ENCODE peak calls at places on chromosomes 12 and 14, in five cellular contexts. One of them, this sample, is unnamed.

GRCh38 chr14:65403231-65403630 is 9.3 kb upstream of the FUT8 start:
- DNase-seq in pons: no peak
- DNase-seq in transverse colon: no peak
- DNase-seq in tibial artery: no peak
- DNase-seq in adrenal gland: no peak
- DNase-seq in this sample: no peak

GRCh38 chr14:74545386-74545785 is 51.8 kb downstream of the ISCA2 start:
- DNase-seq in adrenal gland: no peak
- DNase-seq in tibial artery: no peak
- DNase-seq in pons: no peak
- DNase-seq in transverse colon: no peak
- DNase-seq in this sample: no peak

GRCh38 chr14:36105401-36105800 is 71.1 kb downstream of the PTCSC3 start:
- DNase-seq in transverse colon: no peak
- DNase-seq in tibial artery: no peak
- DNase-seq in pons: no peak
- DNase-seq in adrenal gland: no peak
- DNase-seq in this sample: no peak

GRCh38 chr12:92073123-92073522 is 72.5 kb downstream of the BTG1 start:
- DNase-seq in tibial artery: no peak
- DNase-seq in adrenal gland: no peak
- DNase-seq in pons: no peak
- DNase-seq in transverse colon: no peak
- DNase-seq in this sample: no peak

GRCh38 chr12:48126953-48127630 is 7.9 kb downstream of the PFKM start:
- DNase-seq in tibial artery: no peak
- DNase-seq in transverse colon: no peak
- DNase-seq in pons: no peak
- DNase-seq in adrenal gland: no peak
- DNase-seq in this sample: no peak

GRCh38 chr14:51211149-51211548 is 28.9 kb upstream of the TMX1 start:
- DNase-seq in tibial artery: no peak
- DNase-seq in transverse colon: no peak
- DNase-seq in pons: no peak
- DNase-seq in adrenal gland: no peak
- DNase-seq in this sample: no peak

GRCh38 chr14:59464651-59465569 is at the start of gene GPR135:
- DNase-seq in tibial artery: peak
- DNase-seq in transverse colon: peak
- DNase-seq in adrenal gland: peak
- DNase-seq in pons: no peak
- DNase-seq in this sample: no peak

GRCh38 chr14:49692895-49693737 is at the start of gene KLHDC1:
- DNase-seq in adrenal gland: peak
- DNase-seq in pons: peak
- DNase-seq in transverse colon: peak
- DNase-seq in tibial artery: peak
- DNase-seq in this sample: peak

GRCh38 chr12:102080842-102081241 is 19.1 kb upstream of the WASHC3 start:
- DNase-seq in transverse colon: no peak
- DNase-seq in adrenal gland: no peak
- DNase-seq in tibial artery: no peak
- DNase-seq in pons: no peak
- DNase-seq in this sample: no peak

GRCh38 chr12:25644964-25645363 is 91.9 kb upstream of the LMNTD1 start:
- DNase-seq in pons: no peak
- DNase-seq in transverse colon: no peak
- DNase-seq in adrenal gland: no peak
- DNase-seq in tibial artery: no peak
- DNase-seq in this sample: no peak

GRCh38 chr14:37021406-37021805 is 151.0 kb downstream of the SLC25A21 start:
- DNase-seq in adrenal gland: no peak
- DNase-seq in pons: no peak
- DNase-seq in transverse colon: no peak
- DNase-seq in tibial artery: no peak
- DNase-seq in this sample: no peak

GRCh38 chr12:78406776-78407335 is 457.7 kb upstream of the SYT1 start:
- DNase-seq in tibial artery: no peak
- DNase-seq in pons: no peak
- DNase-seq in adrenal gland: no peak
- DNase-seq in transverse colon: no peak
- DNase-seq in this sample: no peak

GRCh38 chr12:207804-208203 is 6.2 kb downstream of the SLC6A12 start:
- DNase-seq in adrenal gland: no peak
- DNase-seq in pons: no peak
- DNase-seq in tibial artery: no peak
- DNase-seq in transverse colon: no peak
- DNase-seq in this sample: no peak

This sample was measured in foreskin melanocyte.